ENCODE peak calls at places on chromosome 19, in ten cellular contexts. P, Z, T, N, R, V, K, J, B and L are unnamed samples.

GRCh38 chr19:38635483-38636399 is 11.7 kb upstream of the ACTN4 start:
- DNase-seq in B (no peak), T (no peak), K (peak; percentile 53), J (no peak), V (no peak), N (no peak), Z (no peak), P (no peak), R (no peak), L (no peak)

GRCh38 chr19:58054792-58055482 is 4.1 kb upstream of the ZNF135 start:
- DNase-seq in Z (no peak), N (no peak), K (no peak), B (peak; percentile 2), V (no peak), J (peak; percentile 56), P (peak; percentile 57), R (no peak), T (peak; percentile 84), L (peak; percentile 12)

GRCh38 chr19:16754207-16754806 is 34.7 kb downstream of the NWD1 start:
- DNase-seq in K (no peak), T (no peak), V (no peak), R (no peak), J (no peak), Z (no peak), P (no peak), B (no peak), N (no peak), L (no peak)

GRCh38 chr19:22601906-22602630 is 32.1 kb upstream of the ZNF492 start:
- DNase-seq in T (no peak), B (no peak), V (no peak), Z (no peak), K (no peak), J (no peak), N (peak; percentile 2), P (no peak), R (no peak), L (no peak)

GRCh38 chr19:40056505-40056904 is 474 bp upstream of the ZNF780B start:
- DNase-seq in J (no peak), T (no peak), K (no peak), R (no peak), B (no peak), V (no peak), P (no peak), N (no peak), Z (no peak), L (no peak)

GRCh38 chr19:38653028-38653571 is 5.7 kb downstream of the ACTN4 start:
- DNase-seq in V (no peak), R (no peak), Z (no peak), T (no peak), N (no peak), P (no peak), J (no peak), K (peak; percentile 83), B (peak; percentile 51), L (peak; percentile 51)

GRCh38 chr19:20278342-20278741 is 111.3 kb downstream of the ZNF486 start:
- DNase-seq in K (no peak), V (peak; percentile 1), B (no peak), N (no peak), R (no peak), T (no peak), J (no peak), P (no peak), Z (no peak), L (no peak)

GRCh38 chr19:57171551-57172081 is 4.3 kb upstream of the DUXA start:
- DNase-seq in Z (peak; percentile 95), R (peak; percentile 12), N (peak; percentile 19), B (peak; percentile 39), T (peak; percentile 12), J (peak; percentile 58), P (peak; percentile 56), V (no peak), K (peak; percentile 32), L (peak; percentile 35)

GRCh38 chr19:6396305-6396704 is 3.3 kb upstream of the GTF2F1 start:
- DNase-seq in B (no peak), T (no peak), V (no peak), Z (no peak), P (no peak), J (no peak), R (no peak), N (no peak), K (no peak), L (no peak)

GRCh38 chr19:18300930-18301717 is 19.7 kb upstream of the JUND start:
- DNase-seq in K (peak; percentile 71), N (peak; percentile 69), J (peak; percentile 82), B (peak; percentile 62), V (no peak), R (no peak), T (no peak), P (peak; percentile 85), Z (no peak), L (peak; percentile 55)

GRCh38 chr19:16573925-16574324 is 1.7 kb upstream of the SLC35E1 start:
- DNase-seq in N (no peak), V (no peak), Z (no peak), J (no peak), T (no peak), P (no peak), B (no peak), R (no peak), K (no peak), L (no peak)

GRCh38 chr19:6423499-6424189 is 967 bp downstream of the KHSRP start:
- DNase-seq in J (no peak), V (no peak), R (no peak), Z (peak; percentile 65), B (peak; percentile 42), K (peak; percentile 55), N (peak; percentile 34), T (peak; percentile 59), P (peak; percentile 36), L (peak; percentile 55)

GRCh38 chr19:7515091-7515470 is 822 bp upstream of the ZNF358 start:
- DNase-seq in B (peak; percentile 66), Z (no peak), T (no peak), J (no peak), N (no peak), P (no peak), R (no peak), V (no peak), K (peak; percentile 45), L (no peak)

GRCh38 chr19:35344511-35345031 is 3.1 kb upstream of the FFAR1 start:
- DNase-seq in R (no peak), J (no peak), B (no peak), P (no peak), V (no peak), N (no peak), T (no peak), K (no peak), Z (no peak), L (no peak)

GRCh38 chr19:38742296-38742695 is 2.0 kb downstream of the CAPN12 start:
- DNase-seq in J (no peak), Z (no peak), P (no peak), K (no peak), N (no peak), R (no peak), T (no peak), V (no peak), B (no peak), L (no peak)

DNA sequence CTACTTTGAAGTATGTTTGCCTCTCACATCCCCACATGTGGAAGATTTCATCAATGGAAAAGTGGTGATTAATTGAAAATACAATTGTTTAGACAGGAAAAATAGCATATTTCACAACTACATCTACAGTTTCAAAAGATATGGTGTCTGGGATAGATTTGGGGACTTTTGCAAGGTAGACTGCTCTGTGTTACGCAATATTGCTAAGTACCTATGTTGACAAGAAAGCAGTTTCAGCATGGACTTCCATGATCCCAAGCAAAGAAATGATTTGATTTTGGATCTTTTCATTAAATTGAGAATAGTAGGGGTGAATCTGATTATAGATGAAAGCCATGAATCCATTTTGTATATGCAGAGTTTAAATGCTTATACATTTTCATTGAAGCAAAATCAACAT is 10.5 kb downstream of the ZNF160 start:
- DNase-seq in J (no peak), B (no peak), V (no peak), Z (no peak), P (no peak), R (no peak), N (no peak), K (no peak), T (no peak), L (no peak)
- TF ChIP-seq CTCF in J (no peak), B (no peak), V (no peak), Z (no peak), P (no peak), R (no peak), N (no peak), K (no peak), T (no peak), L (no peak)

GRCh38 chr19:50465986-50466771 is 10.1 kb upstream of the EMC10 start:
- DNase-seq in P (no peak), N (no peak), T (peak; percentile 82), Z (peak; percentile 81), B (no peak), J (no peak), K (peak; percentile 72), R (peak; percentile 22), V (no peak), L (no peak)
- TF ChIP-seq CTCF in P (no peak), N (no peak), T (no peak), Z (no peak), B (peak; percentile 13), J (no peak), K (no peak), R (peak; percentile 63), V (peak; percentile 1), L (peak; percentile 16)

DNA sequence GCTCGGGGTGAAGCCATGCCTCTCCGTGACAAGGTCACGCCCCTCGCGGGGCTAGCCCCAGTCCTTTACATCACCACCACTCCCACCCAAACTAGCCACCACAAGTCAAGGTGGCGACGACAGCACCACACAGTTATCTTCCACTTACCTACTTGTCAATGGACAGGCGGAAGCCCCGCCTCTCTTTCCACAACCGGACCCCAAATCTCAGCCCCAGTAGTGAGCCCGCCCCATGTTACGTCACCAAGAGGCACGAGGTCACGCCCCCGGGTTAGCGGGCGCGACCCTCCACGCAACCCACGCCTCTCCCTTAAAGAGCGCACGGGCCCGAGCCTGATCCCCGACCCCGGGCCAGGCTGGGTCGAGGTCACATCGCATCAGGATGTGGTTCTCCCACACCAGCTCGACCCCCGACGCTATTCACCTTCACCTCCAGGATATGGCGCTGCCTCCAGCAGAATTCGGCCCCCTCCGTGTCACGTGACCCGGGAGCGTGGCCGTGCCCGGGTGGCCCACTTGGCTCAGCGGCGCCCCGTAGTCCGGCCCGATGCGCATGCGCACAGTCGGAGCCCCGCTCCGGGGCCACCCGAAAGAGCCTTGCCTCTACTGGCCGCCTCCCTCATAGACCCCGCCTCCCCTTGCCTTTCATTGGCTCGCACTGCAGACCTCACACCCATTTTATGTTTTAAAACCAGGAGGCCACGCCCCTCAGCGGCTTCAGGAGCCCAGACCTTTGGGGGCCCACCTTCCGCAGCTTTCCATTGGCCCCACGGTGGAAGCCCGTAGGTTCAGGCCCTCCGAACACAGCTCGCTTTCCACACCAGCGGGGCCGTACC is 18.2 kb downstream of the SYDE1 start:
- DNase-seq in T (peak; percentile 98), B (peak; percentile 95), N (peak; percentile 98), J (peak; percentile 99), K (peak; percentile 98), Z (peak; percentile 99), V (peak; percentile 94), P (peak; percentile 98), R (peak; percentile 98), L (peak; percentile 98)
- TF ChIP-seq CTCF in T (no peak), B (no peak), N (no peak), J (no peak), K (no peak), Z (no peak), V (peak; percentile 4), P (no peak), R (peak; percentile 25), L (no peak)

DNA sequence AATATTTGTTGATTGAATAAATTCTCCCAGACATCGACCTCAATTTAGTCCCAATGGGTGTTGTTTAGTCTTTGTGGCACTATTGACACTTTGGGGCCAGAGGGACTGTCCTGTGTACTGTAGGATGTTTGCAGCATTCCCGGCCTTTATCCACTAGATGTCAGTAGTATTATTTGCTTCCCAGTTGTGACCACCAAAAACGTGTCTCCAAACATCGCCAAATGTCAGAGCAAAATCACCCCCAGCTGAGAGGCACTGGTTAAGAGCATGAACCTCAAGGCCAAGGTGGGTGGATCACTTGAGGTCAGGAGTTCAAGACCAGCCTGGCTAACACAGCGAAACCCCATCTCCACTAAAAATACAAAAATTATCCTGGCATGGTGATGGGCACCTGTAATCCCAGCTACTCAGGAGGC is 15.4 kb downstream of the NLRP12 start:
- DNase-seq in J (no peak), V (peak; percentile 29), P (no peak), Z (peak; percentile 49), K (no peak), N (no peak), B (peak; percentile 42), R (no peak), T (peak; percentile 40), L (peak; percentile 74)
- TF ChIP-seq CTCF in J (peak; percentile 53), V (peak; percentile 74), P (peak; percentile 35), Z (peak; percentile 79), K (peak; percentile 21), N (no peak), B (peak; percentile 67), R (peak; percentile 58), T (no peak), L (peak; percentile 77)